ENCODE peak calls at places on chromosomes 7 and 10, in nine cellular contexts. One of them, this sample, is unnamed.

GRCh38 chr10:4354382-4354812 is 471.6 kb upstream of the AKR1E2 start:
- DNase-seq in HFF-Myc: peak
- DNase-seq in NCI-H69: no peak
- DNase-seq in fibroblast of lung: peak
- DNase-seq in M059J: peak
- DNase-seq in Peyer's patch: no peak
- DNase-seq in T-helper 1 cell: no peak
- DNase-seq in CD8-positive, alpha-beta memory T cell: no peak
- DNase-seq in NCI-H2081: no peak
- DNase-seq in this sample: peak

GRCh38 chr10:63431962-63432797 is 33.6 kb downstream of the JMJD1C start:
- DNase-seq in T-helper 1 cell: no peak
- DNase-seq in M059J: peak
- DNase-seq in CD8-positive, alpha-beta memory T cell: no peak
- DNase-seq in NCI-H2081: no peak
- DNase-seq in NCI-H69: no peak
- DNase-seq in fibroblast of lung: peak
- DNase-seq in HFF-Myc: no peak
- DNase-seq in Peyer's patch: no peak
- DNase-seq in this sample: no peak

GRCh38 chr7:30062587-30062986 is 34.4 kb downstream of the PLEKHA8 start:
- DNase-seq in Peyer's patch: no peak
- DNase-seq in NCI-H2081: peak
- DNase-seq in M059J: peak
- DNase-seq in NCI-H69: peak
- DNase-seq in HFF-Myc: no peak
- DNase-seq in CD8-positive, alpha-beta memory T cell: peak
- DNase-seq in fibroblast of lung: peak
- DNase-seq in T-helper 1 cell: no peak
- DNase-seq in this sample: no peak

GRCh38 chr10:62083868-62084267 is 182.4 kb downstream of the ARID5B start:
- DNase-seq in NCI-H69: peak
- DNase-seq in Peyer's patch: no peak
- DNase-seq in HFF-Myc: no peak
- DNase-seq in M059J: peak
- DNase-seq in NCI-H2081: peak
- DNase-seq in CD8-positive, alpha-beta memory T cell: no peak
- DNase-seq in fibroblast of lung: peak
- DNase-seq in T-helper 1 cell: no peak
- DNase-seq in this sample: peak

GRCh38 chr7:157853789-157854065 is 516.9 kb downstream of the DNAJB6 start:
- DNase-seq in NCI-H69: no peak
- DNase-seq in CD8-positive, alpha-beta memory T cell: no peak
- DNase-seq in fibroblast of lung: no peak
- DNase-seq in Peyer's patch: no peak
- DNase-seq in M059J: no peak
- DNase-seq in HFF-Myc: no peak
- DNase-seq in T-helper 1 cell: no peak
- DNase-seq in NCI-H2081: no peak
- DNase-seq in this sample: no peak

GRCh38 chr7:133044722-133045473 is 37.0 kb downstream of the CHCHD3 start:
- DNase-seq in Peyer's patch: no peak
- DNase-seq in HFF-Myc: no peak
- DNase-seq in M059J: no peak
- DNase-seq in NCI-H2081: no peak
- DNase-seq in fibroblast of lung: no peak
- DNase-seq in T-helper 1 cell: no peak
- DNase-seq in NCI-H69: peak
- DNase-seq in CD8-positive, alpha-beta memory T cell: no peak
- DNase-seq in this sample: no peak

GRCh38 chr7:19128856-19129255 is 11.4 kb upstream of the TWIST1 start:
- DNase-seq in CD8-positive, alpha-beta memory T cell: no peak
- DNase-seq in fibroblast of lung: no peak
- DNase-seq in Peyer's patch: no peak
- DNase-seq in NCI-H2081: no peak
- DNase-seq in HFF-Myc: no peak
- DNase-seq in NCI-H69: no peak
- DNase-seq in M059J: no peak
- DNase-seq in T-helper 1 cell: no peak
- DNase-seq in this sample: no peak

GRCh38 chr7:2646680-2647571 is 15.1 kb downstream of the TTYH3 start:
- DNase-seq in T-helper 1 cell: no peak
- DNase-seq in fibroblast of lung: no peak
- DNase-seq in HFF-Myc: no peak
- DNase-seq in NCI-H2081: no peak
- DNase-seq in CD8-positive, alpha-beta memory T cell: no peak
- DNase-seq in Peyer's patch: no peak
- DNase-seq in NCI-H69: no peak
- DNase-seq in M059J: no peak
- DNase-seq in this sample: no peak

GRCh38 chr7:3065724-3066143 is 22.1 kb upstream of the CARD11 start:
- DNase-seq in fibroblast of lung: peak
- DNase-seq in T-helper 1 cell: peak
- DNase-seq in CD8-positive, alpha-beta memory T cell: peak
- DNase-seq in HFF-Myc: no peak
- DNase-seq in NCI-H69: peak
- DNase-seq in Peyer's patch: peak
- DNase-seq in M059J: peak
- DNase-seq in NCI-H2081: peak
- DNase-seq in this sample: peak

GRCh38 chr10:131926253-131926652 is 25.4 kb downstream of the PPP2R2D start:
- DNase-seq in M059J: no peak
- DNase-seq in Peyer's patch: no peak
- DNase-seq in NCI-H69: no peak
- DNase-seq in CD8-positive, alpha-beta memory T cell: no peak
- DNase-seq in NCI-H2081: no peak
- DNase-seq in T-helper 1 cell: no peak
- DNase-seq in HFF-Myc: no peak
- DNase-seq in fibroblast of lung: no peak
- DNase-seq in this sample: no peak

GRCh38 chr7:83469076-83469475 is 179.9 kb downstream of the SEMA3E start:
- DNase-seq in HFF-Myc: no peak
- DNase-seq in Peyer's patch: no peak
- DNase-seq in CD8-positive, alpha-beta memory T cell: no peak
- DNase-seq in M059J: peak
- DNase-seq in NCI-H2081: no peak
- DNase-seq in NCI-H69: no peak
- DNase-seq in T-helper 1 cell: no peak
- DNase-seq in fibroblast of lung: peak
- DNase-seq in this sample: no peak

GRCh38 chr7:85090138-85090537 is 96.7 kb downstream of the SEMA3D start:
- DNase-seq in CD8-positive, alpha-beta memory T cell: no peak
- DNase-seq in M059J: no peak
- DNase-seq in Peyer's patch: no peak
- DNase-seq in NCI-H69: no peak
- DNase-seq in T-helper 1 cell: no peak
- DNase-seq in fibroblast of lung: no peak
- DNase-seq in NCI-H2081: no peak
- DNase-seq in HFF-Myc: no peak
- DNase-seq in this sample: no peak

GRCh38 chr7:155808551-155809331 is 3.5 kb downstream of the SHH start:
- DNase-seq in NCI-H69: peak
- DNase-seq in M059J: no peak
- DNase-seq in HFF-Myc: no peak
- DNase-seq in T-helper 1 cell: no peak
- DNase-seq in NCI-H2081: no peak
- DNase-seq in fibroblast of lung: no peak
- DNase-seq in Peyer's patch: peak
- DNase-seq in CD8-positive, alpha-beta memory T cell: no peak
- DNase-seq in this sample: no peak

GRCh38 chr10:62335326-62335725 is 38.8 kb upstream of the ZNF365 start:
- DNase-seq in HFF-Myc: peak
- DNase-seq in T-helper 1 cell: no peak
- DNase-seq in fibroblast of lung: peak
- DNase-seq in NCI-H69: no peak
- DNase-seq in M059J: peak
- DNase-seq in CD8-positive, alpha-beta memory T cell: no peak
- DNase-seq in NCI-H2081: no peak
- DNase-seq in Peyer's patch: no peak
- DNase-seq in this sample: no peak

GRCh38 chr10:5466451-5466996 is 32.8 kb downstream of the CALML5 start:
- DNase-seq in NCI-H69: peak
- DNase-seq in fibroblast of lung: peak
- DNase-seq in T-helper 1 cell: no peak
- DNase-seq in Peyer's patch: peak
- DNase-seq in CD8-positive, alpha-beta memory T cell: no peak
- DNase-seq in HFF-Myc: no peak
- DNase-seq in NCI-H2081: peak
- DNase-seq in M059J: peak
- DNase-seq in this sample: no peak

GRCh38 chr10:14583252-14583651 is 191.4 kb downstream of the FAM107B start:
- DNase-seq in HFF-Myc: no peak
- DNase-seq in T-helper 1 cell: peak
- DNase-seq in NCI-H69: no peak
- DNase-seq in fibroblast of lung: no peak
- DNase-seq in NCI-H2081: no peak
- DNase-seq in M059J: no peak
- DNase-seq in Peyer's patch: no peak
- DNase-seq in CD8-positive, alpha-beta memory T cell: peak
- DNase-seq in this sample: no peak

GRCh38 chr7:140924821-140925421 is at the start of gene BRAF:
- DNase-seq in Peyer's patch: peak
- DNase-seq in T-helper 1 cell: peak
- DNase-seq in NCI-H2081: peak
- DNase-seq in fibroblast of lung: peak
- DNase-seq in NCI-H69: peak
- DNase-seq in M059J: peak
- DNase-seq in CD8-positive, alpha-beta memory T cell: peak
- DNase-seq in HFF-Myc: peak
- DNase-seq in this sample: peak

GRCh38 chr7:133560900-133561299 is 308.0 kb downstream of the EXOC4 start:
- DNase-seq in Peyer's patch: no peak
- DNase-seq in M059J: no peak
- DNase-seq in CD8-positive, alpha-beta memory T cell: no peak
- DNase-seq in NCI-H69: no peak
- DNase-seq in NCI-H2081: no peak
- DNase-seq in fibroblast of lung: no peak
- DNase-seq in T-helper 1 cell: no peak
- DNase-seq in HFF-Myc: no peak
- DNase-seq in this sample: no peak

GRCh38 chr7:149820622-149821190 is 17.5 kb upstream of the ZNF862 start:
- DNase-seq in Peyer's patch: peak
- DNase-seq in NCI-H2081: peak
- DNase-seq in NCI-H69: peak
- DNase-seq in fibroblast of lung: no peak
- DNase-seq in HFF-Myc: no peak
- DNase-seq in CD8-positive, alpha-beta memory T cell: no peak
- DNase-seq in T-helper 1 cell: no peak
- DNase-seq in M059J: peak
- DNase-seq in this sample: no peak

GRCh38 chr7:132836746-132837145 is 245.1 kb downstream of the CHCHD3 start:
- DNase-seq in Peyer's patch: no peak
- DNase-seq in T-helper 1 cell: no peak
- DNase-seq in CD8-positive, alpha-beta memory T cell: no peak
- DNase-seq in NCI-H2081: no peak
- DNase-seq in fibroblast of lung: peak
- DNase-seq in HFF-Myc: peak
- DNase-seq in M059J: peak
- DNase-seq in NCI-H69: no peak
- DNase-seq in this sample: no peak

GRCh38 chr7:83931968-83932367 is 262.6 kb downstream of the SEMA3A start:
- DNase-seq in fibroblast of lung: no peak
- DNase-seq in M059J: no peak
- DNase-seq in NCI-H2081: no peak
- DNase-seq in T-helper 1 cell: no peak
- DNase-seq in HFF-Myc: no peak
- DNase-seq in CD8-positive, alpha-beta memory T cell: no peak
- DNase-seq in NCI-H69: no peak
- DNase-seq in Peyer's patch: no peak
- DNase-seq in this sample: no peak

GRCh38 chr7:108372601-108373000 is 83.6 kb downstream of the NRCAM start:
- DNase-seq in T-helper 1 cell: no peak
- DNase-seq in M059J: no peak
- DNase-seq in Peyer's patch: no peak
- DNase-seq in HFF-Myc: no peak
- DNase-seq in NCI-H2081: no peak
- DNase-seq in CD8-positive, alpha-beta memory T cell: no peak
- DNase-seq in NCI-H69: no peak
- DNase-seq in fibroblast of lung: peak
- DNase-seq in this sample: peak

GRCh38 chr10:18594574-18595156 is 56.7 kb downstream of the NSUN6 start:
- DNase-seq in Peyer's patch: peak
- DNase-seq in CD8-positive, alpha-beta memory T cell: no peak
- DNase-seq in T-helper 1 cell: no peak
- DNase-seq in HFF-Myc: no peak
- DNase-seq in NCI-H2081: no peak
- DNase-seq in NCI-H69: peak
- DNase-seq in M059J: no peak
- DNase-seq in fibroblast of lung: no peak
- DNase-seq in this sample: no peak

GRCh38 chr7:124652237-124652636 is 113.4 kb downstream of the GPR37 start:
- DNase-seq in NCI-H69: no peak
- DNase-seq in HFF-Myc: no peak
- DNase-seq in fibroblast of lung: peak
- DNase-seq in T-helper 1 cell: no peak
- DNase-seq in Peyer's patch: no peak
- DNase-seq in NCI-H2081: no peak
- DNase-seq in CD8-positive, alpha-beta memory T cell: no peak
- DNase-seq in M059J: peak
- DNase-seq in this sample: no peak

GRCh38 chr7:44629825-44630580 is 23.6 kb downstream of the OGDH start:
- DNase-seq in M059J: no peak
- DNase-seq in NCI-H2081: no peak
- DNase-seq in Peyer's patch: no peak
- DNase-seq in fibroblast of lung: no peak
- DNase-seq in NCI-H69: no peak
- DNase-seq in CD8-positive, alpha-beta memory T cell: no peak
- DNase-seq in HFF-Myc: no peak
- DNase-seq in T-helper 1 cell: no peak
- DNase-seq in this sample: no peak

GRCh38 chr7:39952791-39953190 is 2.7 kb downstream of the CDK13 start:
- DNase-seq in CD8-positive, alpha-beta memory T cell: no peak
- DNase-seq in NCI-H69: no peak
- DNase-seq in HFF-Myc: no peak
- DNase-seq in Peyer's patch: no peak
- DNase-seq in T-helper 1 cell: no peak
- DNase-seq in M059J: no peak
- DNase-seq in fibroblast of lung: peak
- DNase-seq in NCI-H2081: no peak
- DNase-seq in this sample: no peak

GRCh38 chr7:85914437-85914836 is 727.6 kb upstream of the SEMA3D start:
- DNase-seq in T-helper 1 cell: no peak
- DNase-seq in NCI-H69: no peak
- DNase-seq in Peyer's patch: no peak
- DNase-seq in NCI-H2081: no peak
- DNase-seq in M059J: no peak
- DNase-seq in CD8-positive, alpha-beta memory T cell: no peak
- DNase-seq in fibroblast of lung: no peak
- DNase-seq in HFF-Myc: no peak
- DNase-seq in this sample: no peak

This sample was measured in MG63.